ENCODE peak calls at places on chromosomes 5 and 9, in four cellular contexts. W is HTR-8/SVneo, O is Kasumi-1, T is GM12865. M is an unnamed sample.

GRCh38 chr9:117691367-117691766 is 12.8 kb upstream of the TLR4 start:
- DNase-seq in W (no peak), O (no peak), T (no peak), M (no peak)

GRCh38 chr9:100346836-100347235 is 5.9 kb downstream of the TEX10 start:
- DNase-seq in W (no peak), O (no peak), T (no peak), M (no peak)

GRCh38 chr9:6090272-6090671 is 74.8 kb upstream of the RANBP6 start:
- DNase-seq in W (no peak), O (no peak), T (no peak), M (no peak)

GRCh38 chr5:53438486-53439472 is 41.6 kb upstream of the FST start:
- DNase-seq in W (no peak), O (peak; percentile 8), T (no peak), M (peak; percentile 48)

GRCh38 chr5:179901915-179902762 is 5.6 kb downstream of the TBC1D9B start:
- DNase-seq in W (no peak), O (no peak), T (no peak), M (no peak)

GRCh38 chr9:128552744-128553221 is 396 bp downstream of the SPTAN1 start:
- DNase-seq in W (no peak), O (peak; percentile 23), T (peak; percentile 50), M (no peak)

GRCh38 chr5:173839117-173839713 is 48.9 kb upstream of the CPEB4 start:
- DNase-seq in W (no peak), O (no peak), T (no peak), M (no peak)

GRCh38 chr9:107020040-107020530 is 157.1 kb downstream of the ZNF462 start:
- DNase-seq in W (peak; percentile 11), O (no peak), T (peak; percentile 60), M (peak; percentile 72)

GRCh38 chr5:99081711-99082110 is 152.9 kb upstream of the CHD1 start:
- DNase-seq in W (no peak), O (no peak), T (no peak), M (no peak)

GRCh38 chr9:103410059-103410458 is 414.9 kb downstream of the CYLC2 start:
- DNase-seq in W (no peak), O (no peak), T (no peak), M (no peak)

GRCh38 chr5:137185193-137185592 is 313.9 kb downstream of the SPOCK1 start:
- DNase-seq in W (no peak), O (no peak), T (no peak), M (no peak)

GRCh38 chr5:8683528-8683927 is 814.6 kb downstream of the MTRR start:
- DNase-seq in W (no peak), O (peak; percentile 30), T (no peak), M (no peak)

GRCh38 chr5:80154749-80155148 is 101.1 kb downstream of the SERINC5 start:
- DNase-seq in W (no peak), O (no peak), T (no peak), M (no peak)

GRCh38 chr5:107855171-107855570 is 184.4 kb upstream of the EFNA5 start:
- DNase-seq in W (no peak), O (no peak), T (no peak), M (no peak)

GRCh38 chr5:10836991-10837390 is 76.0 kb upstream of the DAP start:
- DNase-seq in W (no peak), O (no peak), T (no peak), M (no peak)

GRCh38 chr9:127128341-127129072 is 6.1 kb upstream of the ANGPTL2 start:
- DNase-seq in W (no peak), O (no peak), T (no peak), M (no peak)

GRCh38 chr9:752201-752600 is 89.3 kb upstream of the DMRT1 start:
- DNase-seq in W (peak; percentile 9), O (no peak), T (no peak), M (peak; percentile 80)

GRCh38 chr5:178223828-178224335 is 8.7 kb downstream of the PHYKPL start:
- DNase-seq in W (no peak), O (no peak), T (no peak), M (no peak)

GRCh38 chr9:121376214-121376830 is 6.3 kb upstream of the STOM start:
- DNase-seq in W (no peak), O (peak; percentile 60), T (no peak), M (no peak)

M was measured in amniotic stem cell.